ENCODE peak calls at places on chromosomes 4 and X, in four cellular contexts. A, Y, V and Z are unnamed samples.

GRCh38 chr4:52852696-52853095 is 9.4 kb upstream of the RASL11B start:
- DNase-seq in A (no peak), Y (no peak), V (no peak), Z (no peak)

GRCh38 chrX:28910501-28910900 is 323.3 kb downstream of the IL1RAPL1 start:
- DNase-seq in A (no peak), Y (no peak), V (peak), Z (peak)

GRCh38 chrX:124300412-124300811 is 32.0 kb upstream of the TEX13D start:
- DNase-seq in A (no peak), Y (no peak), V (no peak), Z (no peak)

GRCh38 chr4:61462451-61463326 is 262.6 kb downstream of the ADGRL3 start:
- DNase-seq in A (no peak), Y (no peak), V (peak), Z (peak)

GRCh38 chr4:26197018-26197779 is 123.6 kb upstream of the RBPJ start:
- DNase-seq in A (no peak), Y (peak), V (peak), Z (peak)

GRCh38 chr4:84879651-84880200 is 86.8 kb downstream of the WDFY3 start:
- DNase-seq in A (no peak), Y (no peak), V (peak), Z (peak)

GRCh38 chr4:89111833-89112563 is 665 bp downstream of the TIGD2 start:
- DNase-seq in A (no peak), Y (no peak), V (peak), Z (peak)

GRCh38 chrX:65034641-65035450 is 58.6 kb upstream of the ZC4H2 start:
- DNase-seq in A (peak), Y (peak), V (peak), Z (peak)

GRCh38 chr4:77636902-77637301 is 31.3 kb downstream of the CXCL13 start:
- DNase-seq in A (no peak), Y (peak), V (peak), Z (peak)

GRCh38 chr4:47278631-47279030 is 184.9 kb downstream of the COMMD8 start:
- DNase-seq in A (no peak), Y (no peak), V (no peak), Z (no peak)

GRCh38 chr4:159003420-159004253 is 99.2 kb upstream of the RAPGEF2 start:
- DNase-seq in A (no peak), Y (no peak), V (peak), Z (peak)

GRCh38 chrX:16124201-16124600 is 836 bp downstream of the GRPR start:
- DNase-seq in A (no peak), Y (no peak), V (no peak), Z (no peak)

GRCh38 chr4:66059131-66059530 is 388.8 kb upstream of the EPHA5 start:
- DNase-seq in A (no peak), Y (no peak), V (no peak), Z (no peak)

GRCh38 chr4:172709376-172709775 is 459.2 kb upstream of the GALNT7 start:
- DNase-seq in A (no peak), Y (no peak), V (no peak), Z (no peak)

GRCh38 chr4:75122424-75123014 is 189.6 kb downstream of the PARM1 start:
- DNase-seq in A (no peak), Y (no peak), V (no peak), Z (no peak)

GRCh38 chr4:21134994-21135393 is 434.7 kb downstream of the PACRGL start:
- DNase-seq in A (no peak), Y (no peak), V (peak), Z (peak)

GRCh38 chrX:34332336-34332735 is 200.2 kb upstream of the FAM47A start:
- DNase-seq in A (no peak), Y (no peak), V (peak), Z (peak)

GRCh38 chr4:22190855-22191254 is 242.3 kb upstream of the KCNIP4 start:
- DNase-seq in A (no peak), Y (peak), V (peak), Z (peak)

GRCh38 chrX:3638280-3638873 is 75.1 kb downstream of the PRKX start:
- DNase-seq in A (no peak), Y (no peak), V (peak), Z (peak)

GRCh38 chr4:112510468-112511293 is 5.3 kb downstream of the NEUROG2 start:
- DNase-seq in A (no peak), Y (no peak), V (no peak), Z (no peak)

GRCh38 chr4:123746981-123747380 is 350.4 kb downstream of the SPRY1 start:
- DNase-seq in A (no peak), Y (no peak), V (peak), Z (peak)

GRCh38 chr4:181796502-181796901 is 446.7 kb upstream of the TENM3 start:
- DNase-seq in A (no peak), Y (peak), V (peak), Z (peak)

GRCh38 chrX:134803551-134804183 is 145.4 kb upstream of the PLAC1 start:
- DNase-seq in A (no peak), Y (no peak), V (no peak), Z (no peak)

GRCh38 chr4:65467280-65467679 is 203.0 kb downstream of the EPHA5 start:
- DNase-seq in A (no peak), Y (no peak), V (no peak), Z (no peak)

GRCh38 chrX:54134269-54134668 is 48.8 kb downstream of the FAM120C start:
- DNase-seq in A (no peak), Y (no peak), V (no peak), Z (no peak)

GRCh38 chrX:150032742-150033141 is 94.5 kb upstream of the EOLA2 start:
- DNase-seq in A (no peak), Y (no peak), V (peak), Z (peak)

GRCh38 chrX:153477039-153477438 is 6.7 kb upstream of the HAUS7 start:
- DNase-seq in A (no peak), Y (no peak), V (peak), Z (peak)

GRCh38 chr4:35166437-35166836 is 1077.9 kb downstream of the ARAP2 start:
- DNase-seq in A (no peak), Y (no peak), V (no peak), Z (no peak)

GRCh38 chr4:1195109-1195671 is 22.8 kb upstream of the SPON2 start:
- DNase-seq in A (no peak), Y (peak), V (no peak), Z (no peak)

GRCh38 chr4:87851955-87852354 is 19.2 kb downstream of the MEPE start:
- DNase-seq in A (no peak), Y (no peak), V (no peak), Z (no peak)

GRCh38 chr4:185878633-185879032 is 66.6 kb upstream of the SORBS2 start:
- DNase-seq in A (no peak), Y (no peak), V (no peak), Z (no peak)

GRCh38 chrX:127037179-127037578 is 217.7 kb downstream of the PRR32 start:
- DNase-seq in A (no peak), Y (no peak), V (no peak), Z (no peak)

GRCh38 chr4:68654946-68655721 is 15.3 kb downstream of the UGT2B15 start:
- DNase-seq in A (no peak), Y (no peak), V (no peak), Z (no peak)

GRCh38 chr4:1973661-1974060 is 35.1 kb downstream of the NELFA start:
- DNase-seq in A (no peak), Y (peak), V (no peak), Z (no peak)

GRCh38 chr4:111775908-111776307 is 369.3 kb upstream of the FAM241A start:
- DNase-seq in A (no peak), Y (no peak), V (peak), Z (no peak)

GRCh38 chr4:40515398-40516293 is 114.0 kb downstream of the RBM47 start:
- DNase-seq in A (no peak), Y (no peak), V (peak), Z (peak)
- H3K4me3 ChIP-seq in A (no peak), Y (no peak), V (no peak), Z (no peak)

GRCh38 chr4:24140892-24141291 is 251.0 kb upstream of the PPARGC1A start:
- DNase-seq in A (no peak), Y (no peak), V (no peak), Z (no peak)
- TF ChIP-seq CTCF in A (no peak), Y (no peak), V (no peak), Z (no peak)

DNA sequence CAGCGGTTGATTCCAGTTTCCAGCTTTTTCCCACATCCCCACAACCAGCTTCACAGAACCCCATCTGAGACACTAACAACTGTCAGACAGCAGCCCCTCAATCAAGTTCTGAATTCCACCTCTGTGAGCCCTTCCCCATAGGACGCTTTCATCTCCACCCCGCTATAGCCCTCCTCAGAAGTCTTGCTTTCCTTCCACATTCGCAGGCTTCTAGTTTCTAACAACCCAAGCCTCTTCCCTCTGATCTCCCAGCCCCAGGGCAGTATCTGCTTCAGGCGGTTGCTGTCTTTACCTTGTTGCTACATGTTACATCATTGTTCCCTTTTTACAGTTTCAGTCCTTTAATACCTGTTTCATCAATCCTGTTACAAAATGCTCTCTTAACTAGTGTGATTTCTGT is 164.9 kb upstream of the SLIT2 start:
- DNase-seq in A (no peak), Y (no peak), V (no peak), Z (no peak)
- H3K4me3 ChIP-seq in A (no peak), Y (no peak), V (no peak), Z (no peak)

GRCh38 chr4:82217986-82218715 is 155.6 kb downstream of the HNRNPD start:
- DNase-seq in A (no peak), Y (no peak), V (peak), Z (peak)
- TF ChIP-seq CTCF in A (no peak), Y (peak), V (peak), Z (peak)

DNA sequence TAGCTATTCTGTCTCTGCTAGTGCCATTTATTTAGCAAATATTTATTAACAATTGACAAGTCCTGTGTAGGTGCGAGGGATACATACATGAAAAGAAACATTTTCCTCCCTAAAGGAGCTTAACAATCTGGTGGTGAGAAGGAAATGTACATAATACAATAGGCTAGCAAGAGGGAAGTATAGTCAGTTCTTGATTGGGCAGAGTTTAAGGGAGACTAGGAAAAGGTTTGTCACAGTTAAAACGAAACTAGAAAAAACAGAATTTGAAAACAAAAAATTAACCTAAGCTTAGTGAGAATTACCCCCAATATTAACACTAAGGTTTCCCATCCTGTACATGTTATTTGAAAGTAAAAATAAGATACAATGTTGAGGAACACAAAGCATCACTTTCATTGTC is 8.6 kb upstream of the MAML3 start:
- DNase-seq in A (no peak), Y (no peak), V (peak), Z (no peak)
- H3K4me3 ChIP-seq in A (no peak), Y (no peak), V (peak), Z (peak)

DNA sequence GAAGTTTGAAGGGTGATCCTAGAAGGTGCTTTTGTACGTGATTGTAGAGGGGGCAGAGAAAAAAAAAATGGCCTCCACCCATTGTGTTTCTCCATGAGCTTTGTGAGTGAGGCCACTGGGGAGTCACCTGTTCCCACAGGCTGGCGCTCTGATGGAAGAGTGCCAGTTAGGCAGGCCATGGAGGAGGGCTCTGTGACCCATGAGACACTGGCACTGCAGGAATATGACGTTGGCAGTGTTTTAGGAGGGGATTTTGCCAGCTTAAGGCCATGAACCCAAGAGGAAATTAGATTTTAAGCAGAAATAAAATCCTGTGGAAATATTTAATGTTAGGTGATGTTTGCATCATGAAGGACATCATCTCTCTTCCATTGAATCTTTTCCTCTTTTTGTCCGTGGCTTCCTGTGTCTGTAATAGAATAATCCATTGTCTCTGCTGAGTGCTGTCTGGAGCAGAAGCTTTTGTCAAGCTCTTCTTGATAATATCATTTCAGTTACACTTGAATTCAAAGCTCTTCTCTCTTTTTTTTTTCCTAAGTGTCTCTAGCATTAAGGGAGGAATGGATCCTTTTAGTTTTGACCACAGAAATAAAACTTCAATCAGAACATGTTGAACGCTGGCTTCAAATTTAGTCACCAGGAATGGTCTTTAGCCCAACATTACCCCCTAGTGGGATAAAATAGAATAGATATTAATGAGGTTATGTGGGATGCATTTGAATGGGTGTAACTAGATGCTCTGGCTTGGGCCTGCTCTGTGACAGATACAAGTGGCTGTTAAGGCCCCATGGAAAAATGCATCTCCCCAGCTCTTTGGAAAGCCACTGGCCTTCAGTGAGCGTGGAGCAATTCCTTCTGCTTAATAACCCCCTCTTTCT is 41.0 kb upstream of the UCP1 start:
- DNase-seq in A (no peak), Y (no peak), V (peak), Z (peak)
- TF ChIP-seq CTCF in A (peak), Y (peak), V (peak), Z (peak)

GRCh38 chr4:71816676-71817303 is 32.9 kb upstream of the GC start:
- DNase-seq in A (no peak), Y (no peak), V (no peak), Z (no peak)
- H3K4me3 ChIP-seq in A (no peak), Y (no peak), V (no peak), Z (no peak)